ENCODE peak calls at places on chromosome 19, in eight cellular contexts. V is endothelial cell, R is fibroblast of mammary gland, O is uterus, N is mucosa of descending colon, M is IMR-90, H is lung, A is HFF-Myc. Q is an unnamed sample.

GRCh38 chr19:42154471-42155323 is 22.5 kb upstream of the POU2F2 start:
- DNase-seq in V (no peak), R (no peak), O (no peak), N (no peak), M (no peak), H (no peak), A (no peak), Q (peak; percentile 25)

GRCh38 chr19:17718988-17719711 is at the start of gene MAP1S:
- DNase-seq in V (peak; percentile 78), R (peak; percentile 34), O (peak; percentile 59), N (peak; percentile 72), M (peak; percentile 25), H (peak; percentile 56), A (no peak), Q (peak; percentile 76)

GRCh38 chr19:14432817-14433453 is at the start of gene PKN1:
- DNase-seq in V (peak; percentile 67), R (no peak), O (peak; percentile 66), N (peak; percentile 44), M (no peak), H (no peak), A (no peak), Q (peak; percentile 64)

GRCh38 chr19:16098416-16098768 is 13.3 kb upstream of the RAB8A start:
- DNase-seq in V (no peak), R (no peak), O (no peak), N (no peak), M (no peak), H (no peak), A (no peak), Q (no peak)

GRCh38 chr19:1852294-1852646 is 4.0 kb upstream of the REXO1 start:
- DNase-seq in V (peak; percentile 11), R (no peak), O (no peak), N (no peak), M (no peak), H (no peak), A (no peak), Q (peak; percentile 62)

GRCh38 chr19:53977991-53978731 is 13.3 kb upstream of the CACNG6 start:
- DNase-seq in V (peak; percentile 95), R (peak; percentile 80), O (peak; percentile 21), N (peak; percentile 26), M (peak; percentile 84), H (peak; percentile 42), A (no peak), Q (peak; percentile 45)

GRCh38 chr19:15374796-15375440 is 4.7 kb downstream of the AKAP8 start:
- DNase-seq in V (no peak), R (no peak), O (peak; percentile 46), N (no peak), M (no peak), H (no peak), A (no peak), Q (no peak)

GRCh38 chr19:38434549-38435051 is 1.1 kb downstream of the RYR1 start:
- DNase-seq in V (no peak), R (no peak), O (no peak), N (peak; percentile 12), M (no peak), H (no peak), A (no peak), Q (no peak)

GRCh38 chr19:33574824-33575223 is 46.9 kb upstream of the CHST8 start:
- DNase-seq in V (no peak), R (no peak), O (no peak), N (no peak), M (no peak), H (no peak), A (no peak), Q (no peak)

GRCh38 chr19:9936151-9937000 is at the start of gene OLFM2:
- DNase-seq in V (peak; percentile 40), R (no peak), O (peak; percentile 54), N (no peak), M (no peak), H (no peak), A (no peak), Q (peak; percentile 33)

GRCh38 chr19:18660051-18660910 is 23.2 kb upstream of the CRTC1 start:
- DNase-seq in V (no peak), R (peak; percentile 81), O (peak; percentile 74), N (peak; percentile 15), M (peak; percentile 69), H (peak; percentile 35), A (no peak), Q (no peak)

GRCh38 chr19:51749979-51750378 is 1.7 kb downstream of the FPR1 start:
- DNase-seq in V (no peak), R (peak; percentile 64), O (no peak), N (no peak), M (no peak), H (no peak), A (no peak), Q (no peak)

GRCh38 chr19:19405919-19406877 is 723 bp downstream of the GATAD2A start:
- DNase-seq in V (peak; percentile 65), R (peak; percentile 73), O (peak; percentile 51), N (peak; percentile 59), M (peak; percentile 60), H (peak; percentile 38), A (no peak), Q (peak; percentile 74)

GRCh38 chr19:38274734-38275133 is 10.4 kb downstream of the SPINT2 start:
- DNase-seq in V (no peak), R (no peak), O (no peak), N (peak; percentile 64), M (no peak), H (no peak), A (no peak), Q (no peak)

GRCh38 chr19:48656840-48657474 is 11.0 kb upstream of the CA11 start:
- DNase-seq in V (no peak), R (peak; percentile 96), O (no peak), N (no peak), M (peak; percentile 95), H (no peak), A (peak; percentile 84), Q (no peak)

GRCh38 chr19:1310853-1311180 is 25.1 kb downstream of the EFNA2 start:
- DNase-seq in V (no peak), R (no peak), O (no peak), N (no peak), M (no peak), H (no peak), A (no peak), Q (no peak)

GRCh38 chr19:8831373-8831772 is 731 bp downstream of the ZNF558 start:
- DNase-seq in V (no peak), R (no peak), O (no peak), N (no peak), M (no peak), H (no peak), A (no peak), Q (no peak)

GRCh38 chr19:1210227-1210538 is 4.6 kb downstream of the STK11 start:
- DNase-seq in V (no peak), R (no peak), O (no peak), N (no peak), M (no peak), H (no peak), A (no peak), Q (no peak)

GRCh38 chr19:47003611-47003935 is 16.1 kb upstream of the NPAS1 start:
- DNase-seq in V (no peak), R (no peak), O (no peak), N (no peak), M (peak; percentile 10), H (no peak), A (no peak), Q (no peak)

GRCh38 chr19:2356036-2356646 is 3.9 kb upstream of the TMPRSS9 start:
- DNase-seq in V (no peak), R (no peak), O (no peak), N (no peak), M (no peak), H (no peak), A (no peak), Q (no peak)

GRCh38 chr19:28652790-28653189 is 560.2 kb downstream of the UQCRFS1 start:
- DNase-seq in V (no peak), R (no peak), O (no peak), N (no peak), M (no peak), H (no peak), A (no peak), Q (no peak)

GRCh38 chr19:14603990-14604387 is 21.1 kb downstream of the CLEC17A start:
- DNase-seq in V (no peak), R (no peak), O (no peak), N (no peak), M (no peak), H (no peak), A (no peak), Q (no peak)

DNA sequence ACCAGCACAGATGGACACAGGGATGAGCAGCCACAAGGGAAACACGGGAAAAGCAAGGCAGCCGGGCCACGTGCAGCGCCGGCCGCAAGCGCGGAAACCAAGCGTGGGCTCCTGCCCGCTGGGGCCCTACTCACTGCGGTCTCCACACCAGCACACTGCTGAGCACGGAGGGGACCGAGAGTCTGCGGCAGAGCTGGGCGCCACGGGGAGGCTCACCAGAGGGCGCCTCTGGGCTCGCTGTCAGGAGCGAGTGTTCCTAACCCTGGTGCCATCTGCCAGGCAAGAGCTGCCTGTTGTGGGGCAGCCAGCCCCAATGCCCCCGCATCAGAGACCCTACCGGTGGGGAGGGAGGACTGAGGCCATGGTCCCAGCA is 26.5 kb downstream of the MPND start:
- DNase-seq in V (peak; percentile 56), R (peak; percentile 59), O (no peak), N (peak; percentile 70), M (peak; percentile 26), H (no peak), A (no peak), Q (peak; percentile 90)
- TF ChIP-seq CTCF in V (no peak), R (peak; percentile 44), O (peak; percentile 37), N (peak; percentile 25), M (peak; percentile 43), H (peak; percentile 20), A (peak; percentile 45), Q (peak; percentile 62)

DNA sequence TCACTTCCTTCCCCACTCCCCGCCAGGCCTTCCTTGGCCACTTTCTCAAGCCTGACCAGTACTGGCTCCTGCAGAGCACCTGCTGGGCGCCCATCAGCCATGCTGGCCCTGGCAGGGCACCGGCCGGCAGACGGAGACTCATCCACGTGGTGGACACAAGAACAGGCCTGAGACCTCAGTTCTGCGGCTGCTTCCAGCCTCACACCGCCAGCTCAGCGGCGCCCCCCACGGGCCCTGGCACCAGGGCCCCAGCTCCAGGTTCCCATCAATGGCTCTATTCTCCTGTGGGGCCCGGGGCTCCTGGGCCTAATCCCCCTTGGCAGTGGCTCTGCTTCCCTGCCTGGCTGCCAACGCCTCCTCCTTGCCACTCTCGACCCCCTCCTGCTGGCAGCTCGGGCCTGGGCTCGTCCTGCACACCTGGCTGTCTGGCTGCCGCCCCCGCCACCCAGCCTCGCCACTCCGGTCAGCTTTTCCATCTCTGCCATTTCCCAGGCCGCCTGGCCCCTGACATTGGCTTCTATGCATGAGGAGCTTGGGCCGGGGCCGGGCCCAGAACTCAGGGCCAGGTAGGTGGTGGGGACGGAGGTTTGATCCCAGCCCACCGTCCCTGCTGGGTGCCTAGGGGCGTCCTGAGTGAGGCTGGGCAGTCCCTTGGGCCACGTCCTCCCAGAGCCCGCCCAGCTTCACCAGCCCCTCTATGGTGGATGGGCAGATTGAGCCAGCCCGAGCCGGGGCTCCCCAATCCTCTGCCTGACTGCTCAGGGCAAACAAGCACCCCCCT is 6.2 kb downstream of the NDUFA11 start:
- DNase-seq in V (no peak), R (no peak), O (no peak), N (no peak), M (no peak), H (no peak), A (no peak), Q (no peak)
- TF ChIP-seq CTCF in V (peak; percentile 27), R (no peak), O (no peak), N (no peak), M (no peak), H (no peak), A (peak; percentile 20), Q (no peak)

GRCh38 chr19:45443462-45444317 is 20.0 kb upstream of the ERCC1 start:
- DNase-seq in V (peak; percentile 99), R (peak; percentile 84), O (peak; percentile 95), N (peak; percentile 96), M (peak; percentile 82), H (peak; percentile 95), A (no peak), Q (peak; percentile 70)
- TF ChIP-seq CTCF in V (no peak), R (no peak), O (no peak), N (no peak), M (no peak), H (no peak), A (no peak), Q (no peak)

GRCh38 chr19:39809368-39809767 is 24.6 kb downstream of the DYRK1B start:
- DNase-seq in V (no peak), R (no peak), O (no peak), N (no peak), M (no peak), H (no peak), A (no peak), Q (no peak)
- TF ChIP-seq CTCF in V (no peak), R (no peak), O (no peak), N (no peak), M (no peak), H (no peak), A (no peak), Q (no peak)